ENCODE peak calls at places on chromosomes 11 and 22, in six cellular contexts. T is CD8-positive, alpha-beta T cell; S is brain microvascular endothelial cell; W is adrenal gland; F is CD4-positive, alpha-beta T cell; X is mammary epithelial cell. M is an unnamed sample.

GRCh38 chr22:45207981-45208664 is 32.6 kb downstream of the KIAA0930 start:
- DNase-seq in T (no peak), S (peak), W (no peak), F (no peak), X (peak), M (peak)

GRCh38 chr11:34235189-34235588 is 122.6 kb downstream of the ABTB2 start:
- DNase-seq in T (no peak), S (no peak), W (no peak), F (no peak), X (no peak), M (no peak)

GRCh38 chr22:46028069-46028991 is 51.4 kb upstream of the WNT7B start:
- DNase-seq in T (no peak), S (no peak), W (no peak), F (no peak), X (no peak), M (no peak)

GRCh38 chr11:99406345-99406744 is 385.6 kb downstream of the CNTN5 start:
- DNase-seq in T (no peak), S (no peak), W (no peak), F (no peak), X (no peak), M (no peak)

GRCh38 chr11:12284321-12285050 is 92.9 kb upstream of the PARVA start:
- DNase-seq in T (no peak), S (peak), W (no peak), F (no peak), X (no peak), M (no peak)

GRCh38 chr11:78857688-78858087 is 283.0 kb upstream of the NARS2 start:
- DNase-seq in T (no peak), S (no peak), W (no peak), F (no peak), X (no peak), M (no peak)

GRCh38 chr11:36196476-36197099 is 92.6 kb downstream of the COMMD9 start:
- DNase-seq in T (no peak), S (peak), W (no peak), F (no peak), X (no peak), M (no peak)

GRCh38 chr11:100715163-100715792 is 28.2 kb downstream of the ARHGAP42 start:
- DNase-seq in T (no peak), S (no peak), W (no peak), F (no peak), X (no peak), M (no peak)

GRCh38 chr11:57409321-57410100 is 17.4 kb downstream of the SLC43A3 start:
- DNase-seq in T (no peak), S (no peak), W (no peak), F (no peak), X (no peak), M (no peak)

GRCh38 chr11:57406337-57406904 is 16.0 kb upstream of the PRG2 start:
- DNase-seq in T (no peak), S (no peak), W (no peak), F (no peak), X (peak), M (no peak)

GRCh38 chr11:57407010-57407409 is 16.6 kb upstream of the PRG2 start:
- DNase-seq in T (no peak), S (no peak), W (no peak), F (no peak), X (no peak), M (no peak)

GRCh38 chr11:57407941-57408475 is 17.6 kb upstream of the PRG2 start:
- DNase-seq in T (no peak), S (no peak), W (no peak), F (no peak), X (no peak), M (no peak)

GRCh38 chr11:57407521-57407920 is 17.1 kb upstream of the PRG2 start:
- DNase-seq in T (no peak), S (no peak), W (no peak), F (no peak), X (no peak), M (no peak)
- H3K27ac ChIP-seq in T (no peak), S (no peak), W (no peak), F (no peak), X (no peak), M (no peak)

GRCh38 chr11:114283422-114283821 is 12.8 kb upstream of the NNMT start:
- DNase-seq in T (no peak), S (no peak), W (no peak), F (no peak), X (no peak), M (no peak)

GRCh38 chr11:114280696-114281095 is 15.5 kb upstream of the NNMT start:
- DNase-seq in T (no peak), S (peak), W (peak), F (no peak), X (peak), M (no peak)

GRCh38 chr11:114282488-114282887 is 13.7 kb upstream of the NNMT start:
- DNase-seq in T (no peak), S (no peak), W (no peak), F (no peak), X (no peak), M (no peak)

GRCh38 chr11:114279778-114280532 is 16.2 kb upstream of the NNMT start:
- DNase-seq in T (no peak), S (peak), W (no peak), F (no peak), X (peak), M (no peak)

DNA sequence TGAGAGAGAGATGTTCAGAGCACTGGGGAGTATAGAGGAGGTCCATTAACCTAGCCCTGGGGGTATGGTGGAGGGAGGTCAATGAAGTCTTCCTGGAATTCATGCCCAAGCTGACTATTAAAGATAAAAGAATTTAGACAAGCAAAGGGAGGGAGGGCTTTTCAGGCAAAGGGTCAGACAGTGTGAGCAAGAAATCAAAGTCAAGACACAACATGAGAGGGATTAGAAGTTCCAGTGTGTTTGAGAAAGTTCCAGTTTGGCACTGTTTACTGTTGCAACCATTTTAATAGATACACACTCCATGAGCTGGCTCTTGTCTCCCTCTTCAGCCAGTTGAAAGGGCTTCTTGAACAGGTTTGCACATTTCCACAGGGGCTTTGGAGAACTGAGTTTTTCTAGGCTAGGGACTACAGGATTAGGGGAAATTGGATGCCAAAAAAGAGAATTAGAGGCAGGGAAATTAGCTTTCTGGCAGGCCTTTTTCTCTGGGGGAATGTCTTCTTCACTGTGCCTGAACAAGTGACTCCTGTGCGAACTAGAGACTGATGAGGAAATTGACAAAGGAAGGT is 14.7 kb upstream of the NNMT start:
- DNase-seq in T (no peak), S (no peak), W (no peak), F (no peak), X (no peak), M (no peak)
- H3K27ac ChIP-seq in T (no peak), S (no peak), W (no peak), F (no peak), X (no peak), M (no peak)

GRCh38 chr11:14373941-14374646 is 15.1 kb upstream of the RRAS2 start:
- DNase-seq in T (no peak), S (peak), W (peak), F (no peak), X (peak), M (no peak)
- H3K27ac ChIP-seq in T (no peak), S (no peak), W (no peak), F (no peak), X (no peak), M (no peak)

GRCh38 chr22:30572840-30573593 is 1.4 kb downstream of the GAL3ST1 start:
- DNase-seq in T (no peak), S (no peak), W (no peak), F (no peak), X (no peak), M (peak)
- H3K27ac ChIP-seq in T (no peak), S (no peak), W (no peak), F (no peak), X (no peak), M (peak)

GRCh38 chr11:59658036-59658435 is 10.8 kb downstream of the PATL1 start:
- DNase-seq in T (no peak), S (no peak), W (no peak), F (no peak), X (no peak), M (no peak)

GRCh38 chr11:59659981-59660380 is 8.9 kb downstream of the PATL1 start:
- DNase-seq in T (no peak), S (no peak), W (no peak), F (no peak), X (no peak), M (no peak)

GRCh38 chr11:59654893-59655292 is 13.9 kb downstream of the PATL1 start:
- DNase-seq in T (no peak), S (no peak), W (no peak), F (no peak), X (no peak), M (no peak)

GRCh38 chr11:59660621-59661020 is 8.2 kb downstream of the PATL1 start:
- DNase-seq in T (no peak), S (no peak), W (no peak), F (no peak), X (no peak), M (no peak)
- H3K27ac ChIP-seq in T (no peak), S (no peak), W (no peak), F (no peak), X (no peak), M (no peak)

GRCh38 chr11:72350752-72351151 is 83.6 kb downstream of the CLPB start:
- DNase-seq in T (no peak), S (no peak), W (no peak), F (no peak), X (no peak), M (no peak)

GRCh38 chr11:72354356-72355115 is 79.8 kb downstream of the CLPB start:
- DNase-seq in T (no peak), S (peak), W (no peak), F (no peak), X (peak), M (no peak)

GRCh38 chr11:72352859-72353551 is 81.3 kb downstream of the CLPB start:
- DNase-seq in T (no peak), S (peak), W (peak), F (no peak), X (peak), M (no peak)

GRCh38 chr11:72349616-72350218 is 84.6 kb downstream of the CLPB start:
- DNase-seq in T (no peak), S (no peak), W (peak), F (no peak), X (no peak), M (no peak)

DNA sequence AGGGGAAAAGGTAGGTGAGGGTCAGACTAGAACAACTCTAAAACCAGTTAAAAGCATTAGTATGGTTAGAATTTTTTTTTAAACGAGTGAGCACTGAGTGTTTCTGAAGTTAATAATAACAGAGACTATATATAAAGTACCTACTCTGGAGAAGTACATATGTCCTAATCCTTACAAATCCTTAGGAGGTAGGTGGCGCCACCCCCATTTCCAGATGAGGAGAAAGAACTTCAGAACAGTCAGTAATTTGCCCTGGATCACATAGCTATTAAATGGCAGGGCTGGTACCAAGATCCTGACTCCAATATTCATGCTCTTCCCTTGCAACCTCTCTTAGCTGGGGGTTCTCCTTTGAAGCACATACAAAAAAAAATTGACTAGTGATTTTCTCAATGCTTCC is 80.5 kb downstream of the CLPB start:
- DNase-seq in T (no peak), S (no peak), W (no peak), F (no peak), X (no peak), M (no peak)
- H3K27ac ChIP-seq in T (no peak), S (no peak), W (no peak), F (no peak), X (no peak), M (no peak)